ENCODE peak calls at places on chromosomes 3 and 15, in eight cellular contexts. One of them, this sample, is unnamed.

GRCh38 chr15:28208583-28208982 is 109.5 kb upstream of the OCA2 start:
- DNase-seq in adrenal gland: no peak
- DNase-seq in K562: no peak
- DNase-seq in endothelial cell: no peak
- DNase-seq in Peyer's patch: no peak
- DNase-seq in HCT116: no peak
- DNase-seq in sigmoid colon: no peak
- DNase-seq in fibroblast of pulmonary artery: no peak
- DNase-seq in this sample: no peak

GRCh38 chr3:128484404-128485282 is 8.4 kb downstream of the GATA2 start:
- DNase-seq in adrenal gland: no peak
- DNase-seq in K562: no peak
- DNase-seq in endothelial cell: no peak
- DNase-seq in Peyer's patch: no peak
- DNase-seq in HCT116: no peak
- DNase-seq in sigmoid colon: no peak
- DNase-seq in fibroblast of pulmonary artery: no peak
- DNase-seq in this sample: no peak

GRCh38 chr3:30167511-30168135 is 438.8 kb upstream of the TGFBR2 start:
- DNase-seq in adrenal gland: no peak
- DNase-seq in K562: no peak
- DNase-seq in endothelial cell: no peak
- DNase-seq in Peyer's patch: no peak
- DNase-seq in HCT116: peak; percentile 63
- DNase-seq in sigmoid colon: no peak
- DNase-seq in fibroblast of pulmonary artery: no peak
- DNase-seq in this sample: peak; percentile 13

GRCh38 chr3:116164039-116164438 is 281.2 kb downstream of the LSAMP start:
- DNase-seq in adrenal gland: no peak
- DNase-seq in K562: no peak
- DNase-seq in endothelial cell: no peak
- DNase-seq in Peyer's patch: no peak
- DNase-seq in HCT116: no peak
- DNase-seq in sigmoid colon: no peak
- DNase-seq in fibroblast of pulmonary artery: no peak
- DNase-seq in this sample: no peak

GRCh38 chr3:43659250-43659880 is 31.4 kb upstream of the ABHD5 start:
- DNase-seq in adrenal gland: no peak
- DNase-seq in K562: peak; percentile 31
- DNase-seq in endothelial cell: no peak
- DNase-seq in Peyer's patch: no peak
- DNase-seq in HCT116: no peak
- DNase-seq in sigmoid colon: no peak
- DNase-seq in fibroblast of pulmonary artery: no peak
- DNase-seq in this sample: no peak

GRCh38 chr3:71064288-71064975 is 519.1 kb downstream of the FOXP1 start:
- DNase-seq in adrenal gland: peak; percentile 23
- DNase-seq in K562: peak; percentile 11
- DNase-seq in endothelial cell: peak; percentile 37
- DNase-seq in Peyer's patch: peak; percentile 54
- DNase-seq in HCT116: no peak
- DNase-seq in sigmoid colon: peak; percentile 74
- DNase-seq in fibroblast of pulmonary artery: peak; percentile 69
- DNase-seq in this sample: peak; percentile 9

GRCh38 chr3:8186213-8186612 is 315.4 kb upstream of the LMCD1 start:
- DNase-seq in adrenal gland: no peak
- DNase-seq in K562: no peak
- DNase-seq in endothelial cell: no peak
- DNase-seq in Peyer's patch: no peak
- DNase-seq in HCT116: no peak
- DNase-seq in sigmoid colon: no peak
- DNase-seq in fibroblast of pulmonary artery: no peak
- DNase-seq in this sample: no peak

GRCh38 chr15:33215941-33216872 is 21.7 kb upstream of the FMN1 start:
- DNase-seq in adrenal gland: no peak
- DNase-seq in K562: peak; percentile 16
- DNase-seq in endothelial cell: no peak
- DNase-seq in Peyer's patch: no peak
- DNase-seq in HCT116: no peak
- DNase-seq in sigmoid colon: no peak
- DNase-seq in fibroblast of pulmonary artery: peak; percentile 41
- DNase-seq in this sample: peak; percentile 79

GRCh38 chr3:72888546-72889309 is 882 bp downstream of the GXYLT2 start:
- DNase-seq in adrenal gland: peak; percentile 48
- DNase-seq in K562: no peak
- DNase-seq in endothelial cell: peak; percentile 11
- DNase-seq in Peyer's patch: no peak
- DNase-seq in HCT116: no peak
- DNase-seq in sigmoid colon: no peak
- DNase-seq in fibroblast of pulmonary artery: peak; percentile 46
- DNase-seq in this sample: peak; percentile 15
- TF ChIP-seq CTCF in adrenal gland: no peak
- TF ChIP-seq CTCF in K562: no peak
- TF ChIP-seq CTCF in endothelial cell: no peak
- TF ChIP-seq CTCF in Peyer's patch: no peak
- TF ChIP-seq CTCF in HCT116: no peak
- TF ChIP-seq CTCF in sigmoid colon: no peak
- TF ChIP-seq CTCF in fibroblast of pulmonary artery: no peak
- TF ChIP-seq CTCF in this sample: no peak

DNA sequence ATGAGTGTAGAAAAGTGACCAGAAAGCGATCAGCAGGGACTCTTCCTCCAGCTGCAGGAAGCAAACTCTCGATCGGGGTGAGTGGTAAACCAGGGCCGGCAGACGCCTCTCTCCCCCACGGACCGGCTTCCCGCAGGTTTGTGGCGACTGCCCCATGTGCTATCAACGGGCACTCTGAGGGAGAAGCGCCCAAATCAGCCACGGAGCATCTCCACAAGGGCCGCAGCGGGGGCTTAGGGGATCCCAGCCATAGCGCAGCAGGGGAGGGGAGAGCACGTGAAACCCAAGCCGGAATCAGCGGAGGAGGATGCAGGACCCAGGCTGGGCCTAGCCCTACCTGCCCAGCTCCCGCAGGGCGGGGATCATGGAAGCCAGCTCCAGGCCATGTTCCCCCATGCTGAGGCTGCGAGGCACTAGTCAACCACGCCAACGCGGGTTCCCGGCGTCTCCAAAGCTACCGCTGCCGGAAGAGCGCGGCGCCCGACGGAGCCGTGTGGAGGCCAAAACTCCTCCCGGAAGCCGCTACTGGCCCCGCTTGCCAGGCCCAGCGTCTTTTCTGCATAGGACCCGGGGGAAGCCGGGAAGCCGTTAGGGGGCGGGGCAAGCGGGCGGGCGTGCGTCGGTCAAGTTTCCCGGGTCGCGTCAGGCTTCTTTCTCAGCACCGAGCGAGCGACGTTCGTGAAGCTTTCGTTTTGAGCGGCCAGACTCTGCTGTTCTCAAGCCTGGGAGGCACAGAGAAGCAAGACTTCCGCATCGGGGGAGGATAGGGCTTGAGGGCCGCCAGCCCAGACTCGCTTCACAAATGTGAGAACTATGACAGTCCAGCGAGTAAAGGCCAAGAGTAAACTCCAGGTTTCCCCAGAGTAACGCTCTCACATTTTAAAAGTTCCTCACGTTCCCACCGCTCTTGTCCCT is at the start of gene ATR:
- DNase-seq in adrenal gland: peak; percentile 98
- DNase-seq in K562: peak; percentile 91
- DNase-seq in endothelial cell: peak; percentile 94
- DNase-seq in Peyer's patch: peak; percentile 95
- DNase-seq in HCT116: peak; percentile 84
- DNase-seq in sigmoid colon: peak; percentile 98
- DNase-seq in fibroblast of pulmonary artery: peak; percentile 96
- DNase-seq in this sample: peak; percentile 97
- TF ChIP-seq CTCF in adrenal gland: no peak
- TF ChIP-seq CTCF in K562: no peak
- TF ChIP-seq CTCF in endothelial cell: no peak
- TF ChIP-seq CTCF in Peyer's patch: no peak
- TF ChIP-seq CTCF in HCT116: no peak
- TF ChIP-seq CTCF in sigmoid colon: no peak
- TF ChIP-seq CTCF in fibroblast of pulmonary artery: no peak
- TF ChIP-seq CTCF in this sample: no peak

GRCh38 chr3:107065094-107065861 is 312.0 kb upstream of the CCDC54 start:
- DNase-seq in adrenal gland: peak; percentile 18
- DNase-seq in K562: no peak
- DNase-seq in endothelial cell: peak; percentile 15
- DNase-seq in Peyer's patch: no peak
- DNase-seq in HCT116: no peak
- DNase-seq in sigmoid colon: no peak
- DNase-seq in fibroblast of pulmonary artery: peak; percentile 7
- DNase-seq in this sample: no peak

GRCh38 chr3:107062310-107062709 is 314.9 kb upstream of the CCDC54 start:
- DNase-seq in adrenal gland: no peak
- DNase-seq in K562: no peak
- DNase-seq in endothelial cell: no peak
- DNase-seq in Peyer's patch: no peak
- DNase-seq in HCT116: no peak
- DNase-seq in sigmoid colon: no peak
- DNase-seq in fibroblast of pulmonary artery: no peak
- DNase-seq in this sample: no peak

GRCh38 chr3:107062787-107063186 is 314.5 kb upstream of the CCDC54 start:
- DNase-seq in adrenal gland: no peak
- DNase-seq in K562: no peak
- DNase-seq in endothelial cell: no peak
- DNase-seq in Peyer's patch: no peak
- DNase-seq in HCT116: no peak
- DNase-seq in sigmoid colon: no peak
- DNase-seq in fibroblast of pulmonary artery: no peak
- DNase-seq in this sample: no peak

GRCh38 chr3:107063351-107063750 is 313.9 kb upstream of the CCDC54 start:
- DNase-seq in adrenal gland: no peak
- DNase-seq in K562: no peak
- DNase-seq in endothelial cell: no peak
- DNase-seq in Peyer's patch: no peak
- DNase-seq in HCT116: no peak
- DNase-seq in sigmoid colon: no peak
- DNase-seq in fibroblast of pulmonary artery: peak; percentile 17
- DNase-seq in this sample: no peak

DNA sequence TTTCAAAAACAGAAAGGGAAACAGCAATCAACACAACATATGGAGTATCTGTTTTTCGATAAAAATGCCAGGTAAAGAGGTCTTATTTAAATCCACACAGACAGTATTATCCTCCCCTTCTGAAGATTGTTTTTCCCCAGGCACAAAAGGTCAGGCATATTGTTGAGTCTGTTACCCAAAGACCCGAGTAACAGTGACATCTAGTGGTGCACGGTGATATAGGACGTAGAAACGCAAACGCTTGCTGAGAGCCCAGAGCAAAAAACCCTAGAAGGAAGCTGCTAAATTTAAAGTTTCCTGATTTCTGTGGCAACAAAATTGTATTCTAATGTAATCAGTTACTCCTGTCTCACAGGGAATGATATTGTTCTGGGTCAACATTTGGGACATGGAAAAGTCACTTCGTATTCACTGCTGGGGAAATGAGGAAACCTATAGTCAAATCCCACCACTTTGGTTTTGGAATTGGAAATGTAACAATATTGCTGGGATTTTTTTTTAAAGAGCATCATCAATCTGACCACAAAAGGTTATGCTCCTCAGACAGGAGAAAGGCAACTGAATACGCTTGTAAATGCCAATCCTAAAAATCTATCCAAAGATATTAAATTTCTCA is 312.7 kb upstream of the CCDC54 start:
- DNase-seq in adrenal gland: peak; percentile 79
- DNase-seq in K562: peak; percentile 47
- DNase-seq in endothelial cell: peak; percentile 82
- DNase-seq in Peyer's patch: peak; percentile 25
- DNase-seq in HCT116: peak; percentile 57
- DNase-seq in sigmoid colon: peak; percentile 74
- DNase-seq in fibroblast of pulmonary artery: peak; percentile 89
- DNase-seq in this sample: peak; percentile 81
- TF ChIP-seq CTCF in adrenal gland: peak; percentile 65
- TF ChIP-seq CTCF in K562: peak; percentile 67
- TF ChIP-seq CTCF in endothelial cell: peak; percentile 78
- TF ChIP-seq CTCF in Peyer's patch: peak; percentile 30
- TF ChIP-seq CTCF in HCT116: peak; percentile 86
- TF ChIP-seq CTCF in sigmoid colon: peak; percentile 57
- TF ChIP-seq CTCF in fibroblast of pulmonary artery: peak; percentile 89
- TF ChIP-seq CTCF in this sample: peak; percentile 75

GRCh38 chr3:14213066-14213774 is 34.6 kb downstream of the LSM3 start:
- DNase-seq in adrenal gland: no peak
- DNase-seq in K562: no peak
- DNase-seq in endothelial cell: no peak
- DNase-seq in Peyer's patch: no peak
- DNase-seq in HCT116: no peak
- DNase-seq in sigmoid colon: no peak
- DNase-seq in fibroblast of pulmonary artery: no peak
- DNase-seq in this sample: no peak

GRCh38 chr3:14218355-14218754 is 39.7 kb downstream of the LSM3 start:
- DNase-seq in adrenal gland: no peak
- DNase-seq in K562: no peak
- DNase-seq in endothelial cell: no peak
- DNase-seq in Peyer's patch: no peak
- DNase-seq in HCT116: no peak
- DNase-seq in sigmoid colon: no peak
- DNase-seq in fibroblast of pulmonary artery: no peak
- DNase-seq in this sample: no peak

GRCh38 chr3:14212032-14212431 is 33.4 kb downstream of the LSM3 start:
- DNase-seq in adrenal gland: no peak
- DNase-seq in K562: no peak
- DNase-seq in endothelial cell: no peak
- DNase-seq in Peyer's patch: no peak
- DNase-seq in HCT116: no peak
- DNase-seq in sigmoid colon: no peak
- DNase-seq in fibroblast of pulmonary artery: no peak
- DNase-seq in this sample: no peak

GRCh38 chr3:14214764-14215163 is 36.1 kb downstream of the LSM3 start:
- DNase-seq in adrenal gland: no peak
- DNase-seq in K562: no peak
- DNase-seq in endothelial cell: no peak
- DNase-seq in Peyer's patch: no peak
- DNase-seq in HCT116: no peak
- DNase-seq in sigmoid colon: no peak
- DNase-seq in fibroblast of pulmonary artery: no peak
- DNase-seq in this sample: no peak

DNA sequence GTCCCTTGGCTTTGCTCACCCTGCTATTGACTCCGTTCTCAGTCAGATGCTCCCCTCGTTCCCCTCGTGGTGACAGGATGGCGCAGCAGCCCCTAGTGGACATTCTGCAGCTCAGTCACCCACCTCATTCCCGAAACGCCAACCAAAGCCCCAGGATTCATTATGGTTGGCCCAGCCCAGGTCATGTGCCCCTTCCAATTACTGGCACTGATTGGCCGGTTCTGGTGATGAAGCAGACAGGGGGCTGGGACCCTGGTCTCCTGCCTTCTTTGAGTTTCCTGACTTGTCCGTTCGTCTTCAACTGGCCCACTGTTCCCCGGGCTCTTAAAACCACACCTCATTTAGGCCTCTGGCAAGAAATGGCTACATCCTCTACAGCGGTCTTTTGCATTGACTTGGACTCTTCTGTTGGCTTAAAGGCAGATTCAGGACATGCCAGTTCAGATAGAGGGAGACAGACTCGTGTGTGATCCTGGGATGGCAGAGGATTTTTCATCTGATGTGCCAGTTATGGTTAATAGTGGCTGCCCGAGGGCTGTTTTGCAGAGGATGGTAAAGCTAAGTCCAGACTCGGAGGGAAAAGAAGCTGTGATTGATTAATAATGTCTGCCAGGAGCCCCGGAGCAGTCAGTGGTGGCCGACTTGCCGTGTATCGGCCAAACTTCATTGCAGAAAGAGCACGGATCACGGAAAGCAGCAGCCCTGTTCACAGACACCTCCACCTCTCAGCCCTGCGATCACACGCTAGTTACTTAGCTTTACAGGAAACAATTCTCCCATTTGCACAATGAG is 37.8 kb downstream of the LSM3 start:
- DNase-seq in adrenal gland: no peak
- DNase-seq in K562: no peak
- DNase-seq in endothelial cell: peak; percentile 49
- DNase-seq in Peyer's patch: peak; percentile 82
- DNase-seq in HCT116: no peak
- DNase-seq in sigmoid colon: no peak
- DNase-seq in fibroblast of pulmonary artery: peak; percentile 86
- DNase-seq in this sample: peak; percentile 88
- TF ChIP-seq CTCF in adrenal gland: peak; percentile 36
- TF ChIP-seq CTCF in K562: peak; percentile 66
- TF ChIP-seq CTCF in endothelial cell: peak; percentile 57
- TF ChIP-seq CTCF in Peyer's patch: no peak
- TF ChIP-seq CTCF in HCT116: peak; percentile 44
- TF ChIP-seq CTCF in sigmoid colon: no peak
- TF ChIP-seq CTCF in fibroblast of pulmonary artery: peak; percentile 63
- TF ChIP-seq CTCF in this sample: peak; percentile 88

This sample was measured in WERI-Rb-1.